ENCODE peak calls at places on chromosomes 13 and 19, in ten cellular contexts. I is fibroblast of the aortic adventitia, A is left ventricle myocardium inferior, F is PC-3, D is thoracic aorta, O is lower leg skin, B is coronary artery, K is GM23338, G is K562, H is breast epithelium. T is an unnamed sample.

GRCh38 chr13:29594710-29595379 is 643 bp downstream of the SLC7A1 start:
- DNase-seq in I (peak), A (peak), F (peak), D (peak), O (peak), B (peak), K (peak), G (peak), H (no peak), T (no peak)

GRCh38 chr13:100773429-100773828 is 98.8 kb upstream of the TMTC4 start:
- DNase-seq in I (no peak), A (no peak), F (no peak), D (no peak), O (no peak), B (no peak), K (no peak), G (no peak), H (no peak), T (no peak)

GRCh38 chr19:38004100-38004504 is 97.1 kb downstream of the SIPA1L3 start:
- DNase-seq in I (no peak), A (no peak), F (peak), D (no peak), O (no peak), B (no peak), K (no peak), G (no peak), H (no peak), T (no peak)

GRCh38 chr13:97627566-97627965 is 193.6 kb downstream of the RAP2A start:
- DNase-seq in I (peak), A (peak), F (peak), D (no peak), O (no peak), B (peak), K (peak), G (peak), H (no peak), T (no peak)

GRCh38 chr19:4597975-4598671 is 38.6 kb upstream of the SEMA6B start:
- DNase-seq in I (no peak), A (no peak), F (peak), D (no peak), O (no peak), B (no peak), K (peak), G (peak), H (no peak), T (no peak)

GRCh38 chr19:48553676-48554384 is 1.9 kb downstream of the SULT2B1 start:
- DNase-seq in I (peak), A (no peak), F (peak), D (no peak), O (no peak), B (no peak), K (peak), G (peak), H (no peak), T (no peak)

GRCh38 chr19:18709546-18709945 is 26.1 kb downstream of the CRTC1 start:
- DNase-seq in I (no peak), A (no peak), F (no peak), D (no peak), O (no peak), B (no peak), K (no peak), G (no peak), H (no peak), T (no peak)

GRCh38 chr19:46085888-46086287 is 38.6 kb downstream of the IGFL3 start:
- DNase-seq in I (no peak), A (no peak), F (no peak), D (no peak), O (no peak), B (no peak), K (no peak), G (no peak), H (no peak), T (no peak)

GRCh38 chr19:17755977-17756670 is 4.8 kb downstream of the FCHO1 start:
- DNase-seq in I (peak), A (no peak), F (peak), D (no peak), O (no peak), B (no peak), K (peak), G (peak), H (no peak), T (no peak)

GRCh38 chr13:113648218-113648615 is 9.8 kb downstream of the ATP4B start:
- DNase-seq in I (no peak), A (peak), F (no peak), D (no peak), O (peak), B (peak), K (no peak), G (no peak), H (peak), T (no peak)

GRCh38 chr13:111323549-111323948 is 3.1 kb downstream of the TEX29 start:
- DNase-seq in I (no peak), A (no peak), F (no peak), D (no peak), O (peak), B (no peak), K (no peak), G (no peak), H (no peak), T (no peak)

GRCh38 chr13:112808377-112809140 is 118.7 kb downstream of the ATP11A start:
- DNase-seq in I (no peak), A (no peak), F (no peak), D (no peak), O (peak), B (no peak), K (no peak), G (no peak), H (no peak), T (no peak)

GRCh38 chr13:71962126-71962525 is 95.1 kb upstream of the DACH1 start:
- DNase-seq in I (no peak), A (no peak), F (no peak), D (no peak), O (no peak), B (no peak), K (no peak), G (no peak), H (no peak), T (no peak)

GRCh38 chr13:34155931-34156607 is 338.1 kb downstream of the RFC3 start:
- DNase-seq in I (peak), A (no peak), F (peak), D (no peak), O (no peak), B (no peak), K (no peak), G (no peak), H (no peak), T (no peak)

GRCh38 chr13:45584816-45585215 is 30.7 kb downstream of the ERICH6B start:
- DNase-seq in I (no peak), A (no peak), F (peak), D (no peak), O (peak), B (no peak), K (peak), G (peak), H (no peak), T (no peak)

DNA sequence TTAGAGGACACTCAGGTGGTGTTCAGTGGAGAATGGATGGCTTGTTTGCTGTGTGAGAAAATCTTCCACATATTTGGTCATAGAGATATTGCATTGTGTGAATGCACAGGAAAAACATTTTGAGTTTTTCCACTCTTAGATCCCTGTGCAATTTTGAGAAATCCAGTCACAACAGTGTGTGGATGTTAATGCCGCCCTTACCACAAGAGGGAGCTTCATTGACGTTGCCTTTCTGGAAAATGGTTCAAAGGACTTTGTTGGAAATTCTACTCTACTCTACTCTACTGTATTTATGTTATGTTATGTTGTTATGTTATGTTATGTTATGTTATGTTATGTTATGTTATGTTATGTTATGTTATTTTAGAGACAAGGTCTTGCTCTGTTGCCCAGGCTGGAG is 13.4 kb downstream of the ZNF20 start:
- DNase-seq in I (peak), A (no peak), F (no peak), D (no peak), O (no peak), B (no peak), K (peak), G (peak), H (no peak), T (no peak)
- TF ChIP-seq CTCF in I (peak), A (peak), F (peak), D (peak), O (no peak), B (peak), K (peak), G (peak), H (no peak), T (peak)

GRCh38 chr13:44573071-44573470 is 3.1 kb downstream of the TSC22D1 start:
- DNase-seq in I (no peak), A (no peak), F (no peak), D (no peak), O (no peak), B (no peak), K (peak), G (no peak), H (no peak), T (no peak)
- H3K4me3 ChIP-seq in I (peak), A (peak), F (peak), D (peak), O (no peak), B (peak), K (peak), G (no peak), H (no peak), T (peak)

DNA sequence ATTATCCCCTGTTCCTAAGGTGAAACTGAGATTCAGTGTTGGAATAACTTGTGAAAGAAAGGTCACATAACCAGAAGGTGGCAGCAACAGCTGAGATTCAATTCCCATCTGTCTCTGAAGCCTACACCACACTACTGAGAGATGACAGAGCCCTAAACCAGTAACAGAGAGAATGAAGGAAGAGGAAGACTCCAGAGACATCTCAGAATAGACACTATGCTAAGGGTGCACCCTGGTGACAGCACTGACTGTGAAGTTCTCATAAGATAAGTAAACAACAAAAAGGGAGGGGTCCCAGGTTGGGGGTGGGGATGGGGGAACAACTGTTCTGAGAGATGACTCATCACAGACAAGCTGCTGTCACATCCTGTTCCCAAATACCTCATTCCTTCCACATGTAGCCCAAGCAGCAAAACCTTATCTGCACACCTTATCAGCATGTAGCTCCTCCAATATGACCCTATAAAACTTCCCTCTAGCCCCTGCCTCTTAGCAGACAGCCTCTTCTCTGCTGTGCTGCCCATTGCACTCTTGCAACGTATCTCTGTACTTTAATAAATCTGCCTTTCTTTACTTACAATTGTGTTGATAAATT is 46.5 kb downstream of the UTP14C start:
- DNase-seq in I (peak), A (no peak), F (no peak), D (no peak), O (no peak), B (no peak), K (no peak), G (peak), H (no peak), T (no peak)
- TF ChIP-seq CTCF in I (peak), A (peak), F (peak), D (no peak), O (no peak), B (no peak), K (no peak), G (no peak), H (no peak), T (peak)

DNA sequence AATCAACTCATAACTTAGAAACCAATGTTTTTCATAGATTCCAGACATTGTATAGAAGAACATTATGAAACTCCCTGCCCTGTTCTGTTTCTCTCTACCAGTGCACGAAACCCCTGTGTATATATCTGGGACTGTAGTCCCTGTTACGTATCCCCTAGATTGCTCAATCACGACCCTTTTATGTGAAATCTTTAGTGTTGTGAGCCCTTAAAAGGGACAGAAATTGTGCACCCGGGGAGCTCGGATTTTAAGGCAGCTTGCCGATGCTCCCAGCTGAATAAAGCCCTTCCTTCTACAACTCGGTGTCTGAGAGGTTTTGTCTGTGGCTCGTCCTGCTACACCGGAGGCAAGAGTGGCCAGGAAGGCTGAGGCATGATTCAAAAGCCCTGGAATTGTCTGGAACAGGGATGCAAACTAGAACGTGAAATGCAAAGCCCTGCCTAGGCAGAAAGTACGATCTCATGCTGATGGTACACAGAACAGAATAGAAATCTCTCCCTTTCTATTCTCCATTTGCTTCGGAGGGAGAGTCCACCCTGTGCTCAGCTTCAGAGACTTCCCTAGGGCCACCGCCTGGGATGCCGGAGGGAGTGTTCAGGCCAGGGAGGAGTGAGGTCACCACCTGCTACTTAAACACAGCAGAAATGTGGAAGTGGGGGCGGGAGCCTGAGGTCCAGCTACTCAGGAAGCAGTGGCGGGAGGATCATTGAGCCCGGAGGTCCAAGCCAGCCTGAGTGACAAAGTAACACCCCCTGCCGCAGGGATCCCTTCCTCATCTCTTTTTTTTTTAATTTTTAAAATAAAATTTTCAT is 760 bp upstream of the ZNF888 start:
- DNase-seq in I (peak), A (peak), F (peak), D (peak), O (peak), B (no peak), K (peak), G (peak), H (no peak), T (no peak)
- H3K4me3 ChIP-seq in I (peak), A (peak), F (peak), D (peak), O (no peak), B (peak), K (peak), G (peak), H (peak), T (peak)

GRCh38 chr19:43506629-43507028 is 2.1 kb upstream of the PHLDB3 start:
- DNase-seq in I (no peak), A (no peak), F (no peak), D (no peak), O (no peak), B (no peak), K (no peak), G (no peak), H (no peak), T (no peak)

GRCh38 chr19:43505186-43505456 is 575 bp upstream of the PHLDB3 start:
- DNase-seq in I (no peak), A (no peak), F (no peak), D (no peak), O (no peak), B (no peak), K (no peak), G (no peak), H (no peak), T (no peak)

GRCh38 chr19:43503501-43504425 is 783 bp downstream of the PHLDB3 start:
- DNase-seq in I (peak), A (peak), F (peak), D (peak), O (peak), B (peak), K (peak), G (peak), H (peak), T (no peak)

GRCh38 chr19:43505941-43506340 is 1.4 kb upstream of the PHLDB3 start:
- DNase-seq in I (no peak), A (no peak), F (no peak), D (no peak), O (no peak), B (no peak), K (no peak), G (peak), H (no peak), T (no peak)

GRCh38 chr19:43504426-43505185 is at the start of gene PHLDB3:
- DNase-seq in I (no peak), A (no peak), F (peak), D (no peak), O (peak), B (peak), K (peak), G (peak), H (peak), T (no peak)
- TF ChIP-seq CTCF in I (no peak), A (no peak), F (peak), D (no peak), O (no peak), B (no peak), K (peak), G (no peak), H (no peak), T (peak)